ENCODE peak calls at places on chromosomes 6 and 20, in ten cellular contexts. A is CD8-positive, alpha-beta T cell; V is HepG2; T is fibroblast of lung; F is hepatocyte; D is thyroid gland; R is neuronal stem cell; Y is prostate gland; K is HCT116; X is mesenchymal stem cell. N is an unnamed sample.
A peak's percentile ranks its signal among the peaks of the same experiment; 100 is the strongest.

GRCh38 chr6:18148304-18149025 is 6.4 kb downstream of the TPMT start:
- DNase-seq in D (no peak), T (peak; percentile 88), X (peak; percentile 89), F (peak; percentile 67), R (no peak), Y (no peak), A (no peak), V (no peak), K (peak; percentile 35), N (no peak)

GRCh38 chr6:127186889-127187288 is 68.4 kb downstream of the RSPO3 start:
- DNase-seq in F (peak; percentile 24), X (no peak), T (no peak), D (peak; percentile 33), V (peak; percentile 41), A (peak; percentile 23), Y (no peak), R (no peak), K (peak; percentile 37), N (no peak)

GRCh38 chr6:56659721-56660373 is 17.2 kb upstream of the DST start:
- DNase-seq in T (no peak), R (no peak), F (no peak), V (no peak), X (no peak), Y (no peak), A (no peak), K (no peak), D (no peak), N (no peak)

GRCh38 chr6:33075568-33076405 is at the start of gene HLA-DPB1:
- DNase-seq in D (no peak), T (peak; percentile 51), X (peak; percentile 75), A (peak; percentile 22), V (peak; percentile 20), R (peak; percentile 33), F (peak; percentile 61), K (peak; percentile 52), Y (no peak), N (no peak)

GRCh38 chr6:44135875-44136274 is 8.5 kb downstream of the TMEM63B start:
- DNase-seq in A (no peak), K (no peak), D (no peak), Y (no peak), X (no peak), V (no peak), R (no peak), F (no peak), T (no peak), N (no peak)

GRCh38 chr6:25193147-25193864 is 85.9 kb upstream of the CARMIL1 start:
- DNase-seq in T (peak; percentile 98), R (no peak), Y (no peak), K (peak; percentile 58), V (no peak), F (peak; percentile 56), X (peak; percentile 93), A (no peak), D (peak; percentile 73), N (peak; percentile 88)

GRCh38 chr6:21780144-21780543 is 186.6 kb downstream of the SOX4 start:
- DNase-seq in V (no peak), F (no peak), R (no peak), X (no peak), Y (no peak), T (no peak), A (no peak), D (no peak), K (no peak), N (no peak)

GRCh38 chr6:23111984-23112383 is 542.6 kb downstream of the HDGFL1 start:
- DNase-seq in T (no peak), X (no peak), K (no peak), A (no peak), F (no peak), Y (no peak), V (no peak), D (no peak), R (no peak), N (no peak)

GRCh38 chr6:95795927-95796326 is 218.6 kb downstream of the MANEA start:
- DNase-seq in D (no peak), Y (no peak), A (no peak), X (no peak), F (no peak), V (peak; percentile 46), T (no peak), R (no peak), K (no peak), N (no peak)

GRCh38 chr20:17854307-17854903 is 114.2 kb downstream of the SNX5 start:
- DNase-seq in F (peak; percentile 58), A (no peak), X (peak; percentile 53), V (peak; percentile 82), K (peak; percentile 41), T (peak; percentile 47), Y (peak; percentile 42), D (peak; percentile 76), R (no peak), N (peak; percentile 57)

GRCh38 chr6:168118935-168119334 is 39.9 kb upstream of the FRMD1 start:
- DNase-seq in T (no peak), F (no peak), K (no peak), D (no peak), X (no peak), V (no peak), A (no peak), Y (no peak), R (no peak), N (no peak)

GRCh38 chr6:106085687-106085983 is 501 bp upstream of the PRDM1 start:
- DNase-seq in Y (no peak), T (peak; percentile 53), F (no peak), R (no peak), A (no peak), D (no peak), V (no peak), X (no peak), K (no peak), N (no peak)

GRCh38 chr6:2799936-2800527 is 34.8 kb downstream of the WRNIP1 start:
- DNase-seq in T (no peak), Y (no peak), V (no peak), A (no peak), K (no peak), X (peak; percentile 10), F (no peak), R (no peak), D (no peak), N (no peak)

GRCh38 chr6:161631676-161632194 is 357.9 kb upstream of the AGPAT4 start:
- DNase-seq in D (no peak), F (no peak), T (peak; percentile 89), R (no peak), K (no peak), X (no peak), Y (no peak), A (no peak), V (no peak), N (no peak)

GRCh38 chr6:35213824-35214756 is at the start of gene SCUBE3:
- DNase-seq in D (peak; percentile 56), F (peak; percentile 76), X (peak; percentile 50), A (no peak), R (peak; percentile 82), K (no peak), Y (no peak), T (peak; percentile 32), V (no peak), N (peak; percentile 62)

GRCh38 chr6:131295081-131295480 is 159.8 kb downstream of the AKAP7 start:
- DNase-seq in D (no peak), F (no peak), V (no peak), X (no peak), A (no peak), Y (no peak), R (no peak), T (no peak), K (no peak), N (no peak)

GRCh38 chr6:30646450-30647038 is 389 bp upstream of the C6orf136 start:
- DNase-seq in T (no peak), A (no peak), Y (no peak), D (peak; percentile 12), X (no peak), K (no peak), F (peak; percentile 35), V (no peak), R (no peak), N (no peak)

GRCh38 chr20:23655551-23656211 is 17.9 kb upstream of the CST3 start:
- DNase-seq in T (no peak), A (no peak), R (no peak), K (no peak), F (no peak), D (no peak), V (no peak), X (no peak), Y (no peak), N (no peak)

GRCh38 chr6:43428112-43428570 is 800 bp downstream of the ABCC10 start:
- DNase-seq in F (no peak), T (no peak), A (no peak), X (no peak), Y (no peak), R (no peak), K (no peak), V (no peak), D (no peak), N (peak; percentile 11)

DNA sequence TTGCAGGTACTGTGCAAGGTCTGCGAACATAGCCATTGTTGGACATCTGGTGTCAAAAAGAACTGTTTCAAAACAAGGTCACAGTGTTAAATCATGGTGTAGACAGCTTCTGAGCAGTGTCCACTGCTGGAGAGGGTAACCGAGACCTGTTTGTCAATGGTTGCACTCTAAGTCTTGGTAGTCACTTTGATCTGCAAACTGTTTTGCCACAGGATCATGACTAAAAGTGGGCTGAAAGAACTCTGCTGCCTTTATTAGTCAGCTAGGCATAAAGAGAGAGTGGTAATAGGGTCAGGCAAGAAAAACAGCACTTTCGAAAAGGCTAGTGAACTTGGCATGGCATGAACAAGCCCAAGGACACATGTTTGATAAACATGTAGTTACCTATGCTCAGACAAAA is 552.3 kb upstream of the CITED2 start:
- DNase-seq in T (peak; percentile 58), F (no peak), D (no peak), Y (no peak), R (no peak), K (no peak), X (peak; percentile 60), V (no peak), A (no peak), N (no peak)
- H3K4me3 ChIP-seq in T (no peak overlapping the region), F (no peak overlapping the region), D (no peak overlapping the region), Y (no peak overlapping the region), R (no peak overlapping the region), K (no peak overlapping the region), X (peak overlapping the region; percentile 48), V (no peak overlapping the region), A (no peak overlapping the region), N (no peak overlapping the region)

GRCh38 chr20:59005523-59006166 is 1.4 kb downstream of the CTSZ start:
- DNase-seq in R (no peak), A (no peak), T (no peak), V (no peak), Y (no peak), X (no peak), D (no peak), F (no peak), K (no peak), N (no peak)
- H3K27ac ChIP-seq in R (no peak overlapping the region), A (no peak overlapping the region), T (peak overlapping the region; percentile 77), V (peak overlapping the region; percentile 3), Y (peak overlapping the region; percentile 72), X (no peak overlapping the region), D (peak overlapping the region; percentile 94), F (no peak overlapping the region), K (peak overlapping the region; percentile 82), N (peak overlapping the region; percentile 3)

GRCh38 chr6:7156666-7157278 is 49.0 kb downstream of the RREB1 start:
- DNase-seq in D (peak; percentile 83), A (no peak), R (no peak), X (peak; percentile 49), T (peak; percentile 52), F (no peak), K (no peak), Y (no peak), V (no peak), N (peak; percentile 86)
- H3K4me3 ChIP-seq in D (no peak overlapping the region), A (no peak overlapping the region), R (no peak overlapping the region), X (peak overlapping the region; percentile 1), T (peak overlapping the region; percentile 24), F (no peak overlapping the region), K (no peak overlapping the region), Y (no peak overlapping the region), V (no peak overlapping the region), N (no peak overlapping the region)

GRCh38 chr20:38173237-38174156 is 8.4 kb upstream of the TGM2 start:
- DNase-seq in F (peak; percentile 82), A (no peak), T (peak; percentile 87), X (peak; percentile 96), V (peak; percentile 85), R (no peak), D (no peak), Y (no peak), K (no peak), N (peak; percentile 70)
- H3K27ac ChIP-seq in F (peak overlapping the region; percentile 86), A (no peak overlapping the region), T (peak overlapping the region; percentile 19), X (no peak overlapping the region), V (no peak overlapping the region), R (no peak overlapping the region), D (no peak overlapping the region), Y (no peak overlapping the region), K (no peak overlapping the region), N (no peak overlapping the region)

N was measured in SJSA1.